ENCODE peak calls at places on chromosome 10, in five cellular contexts. Z is tibial nerve, R is H54, N is HCT116, W is heart left ventricle. K is an unnamed sample.

GRCh38 chr10:66294538-66294937 is 631.3 kb upstream of the LRRTM3 start:
- DNase-seq in N (no peak), Z (no peak), R (no peak), W (no peak), K (no peak)

GRCh38 chr10:107553470-107553869 is 389.0 kb upstream of the SORCS1 start:
- DNase-seq in R (no peak), Z (no peak), W (no peak), N (no peak), K (no peak)

GRCh38 chr10:31011660-31012022 is 20.0 kb downstream of the ZNF438 start:
- DNase-seq in W (no peak), R (no peak), Z (no peak), N (no peak), K (no peak)

GRCh38 chr10:129108994-129109393 is 358.0 kb upstream of the MGMT start:
- DNase-seq in Z (no peak), N (no peak), R (no peak), W (no peak), K (no peak)

GRCh38 chr10:71564221-71564820 is 155.3 kb downstream of the C10orf105 start:
- DNase-seq in W (no peak), R (no peak), N (no peak), Z (no peak), K (no peak)

GRCh38 chr10:62244785-62245595 is 23.7 kb downstream of the RTKN2 start:
- DNase-seq in N (peak), W (peak), Z (peak), R (no peak), K (peak)

GRCh38 chr10:19930936-19931859 is 115.0 kb downstream of the PLXDC2 start:
- DNase-seq in W (peak), R (no peak), Z (no peak), N (no peak), K (no peak)

GRCh38 chr10:121113385-121113696 is 262.2 kb downstream of the WDR11 start:
- DNase-seq in W (no peak), R (no peak), Z (no peak), N (peak), K (no peak)

GRCh38 chr10:1947464-1948043 is 210.2 kb upstream of the ADARB2 start:
- DNase-seq in W (no peak), Z (no peak), N (no peak), R (no peak), K (no peak)

GRCh38 chr10:68594405-68594804 is 34.3 kb downstream of the TET1 start:
- DNase-seq in Z (no peak), N (peak), W (peak), R (peak), K (peak)

GRCh38 chr10:79221110-79222051 is 125.9 kb upstream of the PPIF start:
- DNase-seq in W (peak), R (no peak), Z (peak), N (no peak), K (no peak)

GRCh38 chr10:25522946-25523608 is 348.3 kb downstream of the GPR158 start:
- DNase-seq in Z (no peak), N (no peak), W (no peak), R (peak), K (peak)

GRCh38 chr10:3460420-3461128 is 288.0 kb upstream of the PITRM1 start:
- DNase-seq in Z (no peak), W (no peak), N (no peak), R (no peak), K (no peak)

GRCh38 chr10:5540080-5540479 is 15.3 kb downstream of the CALML3 start:
- DNase-seq in Z (no peak), W (no peak), N (no peak), R (no peak), K (no peak)

GRCh38 chr10:34477229-34477628 is 337.9 kb downstream of the PARD3 start:
- DNase-seq in N (no peak), Z (no peak), W (no peak), R (no peak), K (no peak)

GRCh38 chr10:78964952-78965633 is 103.7 kb upstream of the ZMIZ1 start:
- DNase-seq in N (peak), W (no peak), Z (no peak), R (peak), K (peak)

GRCh38 chr10:49654036-49654693 is 25.3 kb upstream of the C10orf53 start:
- DNase-seq in W (no peak), Z (no peak), N (no peak), R (no peak), K (no peak)

GRCh38 chr10:126405239-126405785 is 17.0 kb upstream of the ADAM12 start:
- DNase-seq in R (no peak), W (no peak), N (no peak), Z (no peak), K (no peak)

GRCh38 chr10:46547881-46548780 is 8.3 kb downstream of the GPRIN2 start:
- DNase-seq in W (peak), Z (no peak), N (no peak), R (peak), K (no peak)

GRCh38 chr10:133618851-133619250 is 7.7 kb downstream of the FRG2B start:
- DNase-seq in W (no peak), N (no peak), R (no peak), Z (no peak), K (no peak)

GRCh38 chr10:58435297-58435696 is 50.1 kb downstream of the TFAM start:
- DNase-seq in R (peak), W (no peak), Z (peak), N (peak), K (peak)

GRCh38 chr10:65941098-65941655 is 984.7 kb upstream of the LRRTM3 start:
- DNase-seq in R (no peak), W (no peak), N (no peak), Z (no peak), K (no peak)

GRCh38 chr10:124217906-124218769 is 124.7 kb upstream of the CHST15 start:
- DNase-seq in N (peak), R (no peak), W (no peak), Z (no peak), K (no peak)

GRCh38 chr10:84706875-84707274 is 378.5 kb downstream of the CCSER2 start:
- DNase-seq in R (no peak), W (no peak), Z (no peak), N (no peak), K (no peak)

GRCh38 chr10:125159932-125160855 is at the start of gene CTBP2:
- DNase-seq in W (peak), R (peak), N (peak), Z (peak), K (peak)

GRCh38 chr10:130023454-130024230 is 59.6 kb upstream of the EBF3 start:
- DNase-seq in R (no peak), W (no peak), Z (no peak), N (no peak), K (no peak)

GRCh38 chr10:124074471-124075109 is 18.8 kb downstream of the CHST15 start:
- DNase-seq in R (no peak), N (no peak), Z (no peak), W (no peak), K (peak)

GRCh38 chr10:34859170-34859569 is 44.1 kb upstream of the PARD3 start:
- DNase-seq in Z (no peak), R (no peak), N (no peak), W (no peak), K (no peak)

GRCh38 chr10:27504897-27505457 is 873 bp downstream of the RAB18 start:
- DNase-seq in R (no peak), Z (no peak), N (no peak), W (no peak), K (no peak)
- TF ChIP-seq POLR2A in R (no peak), Z (no peak), N (no peak), W (no peak), K (no peak)

DNA sequence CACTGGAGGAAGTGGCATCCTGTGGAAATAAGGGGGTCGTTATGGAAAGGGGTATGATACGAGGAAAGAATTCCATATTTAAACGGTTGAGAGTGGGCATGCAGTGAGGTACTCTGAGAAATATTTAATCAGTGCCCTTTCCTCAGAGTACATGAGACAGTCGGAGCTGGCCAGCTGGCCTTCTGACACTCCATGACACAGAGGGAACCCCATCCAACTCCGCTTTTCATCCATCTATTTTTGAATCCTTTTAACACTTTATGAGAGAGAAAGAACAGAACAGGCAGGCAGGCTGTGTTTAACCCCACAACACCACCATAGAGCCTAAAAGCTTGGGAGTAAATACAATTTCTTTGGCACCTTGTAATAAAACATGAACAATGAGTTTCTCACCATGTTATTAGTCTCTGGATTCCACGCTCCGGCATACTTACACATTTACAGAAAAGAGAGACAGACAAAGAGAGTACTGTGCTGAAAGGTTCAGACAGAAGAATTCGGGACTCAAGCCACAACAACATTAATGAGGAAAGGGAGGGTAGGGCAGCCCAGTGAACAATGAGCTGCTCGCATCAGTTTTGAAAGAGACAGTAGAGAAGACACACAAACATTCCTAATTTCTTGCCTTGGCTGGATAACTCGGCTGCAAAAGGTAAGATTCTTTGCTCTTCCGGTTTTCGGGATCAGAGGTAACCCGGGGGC is 124.2 kb upstream of the PDLIM1 start:
- DNase-seq in W (peak), N (no peak), Z (no peak), R (no peak), K (no peak)
- TF ChIP-seq POLR2A in W (no peak), N (no peak), Z (no peak), R (no peak), K (no peak)

GRCh38 chr10:11236234-11236633 is 218.6 kb downstream of the CELF2 start:
- DNase-seq in W (no peak), N (no peak), R (no peak), Z (no peak), K (no peak)
- TF ChIP-seq POLR2A in W (no peak), N (no peak), R (no peak), Z (no peak), K (no peak)

DNA sequence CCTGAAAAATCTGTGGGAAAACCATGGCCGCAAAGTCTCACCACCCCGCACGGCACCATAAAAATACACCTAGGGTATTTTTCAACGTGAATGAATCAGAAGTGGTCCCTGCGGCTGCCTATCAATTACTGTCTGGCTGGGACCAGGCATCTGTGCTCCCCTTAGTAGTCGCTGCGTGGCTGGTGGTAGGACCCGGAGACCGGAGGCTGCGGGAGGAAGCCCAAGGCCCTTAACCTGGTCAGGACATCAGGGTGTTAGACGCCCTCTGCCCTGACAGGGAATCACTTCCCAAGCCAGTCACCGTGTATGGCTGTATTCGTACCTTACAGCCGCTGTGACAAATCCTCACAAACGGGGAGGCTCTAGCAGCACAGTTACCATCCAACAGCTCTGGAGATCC is 141.5 kb upstream of the PPP2R2D start:
- DNase-seq in Z (no peak), N (no peak), W (no peak), R (no peak), K (no peak)
- TF ChIP-seq POLR2A in Z (no peak), N (no peak), W (no peak), R (no peak), K (no peak)

GRCh38 chr10:95814011-95814727 is 58.2 kb downstream of the ENTPD1 start:
- DNase-seq in Z (peak), N (no peak), W (peak), R (peak), K (no peak)
- TF ChIP-seq POLR2A in Z (no peak), N (no peak), W (no peak), R (no peak), K (no peak)

GRCh38 chr10:69911571-69912528 is 110.1 kb downstream of the COL13A1 start:
- DNase-seq in Z (peak), R (no peak), W (no peak), N (no peak), K (no peak)

GRCh38 chr10:69913586-69913985 is 111.9 kb downstream of the COL13A1 start:
- DNase-seq in W (no peak), Z (no peak), N (no peak), R (no peak), K (peak)

GRCh38 chr10:69908071-69908470 is 106.4 kb downstream of the COL13A1 start:
- DNase-seq in Z (no peak), R (no peak), W (no peak), N (no peak), K (no peak)

GRCh38 chr10:69912584-69912983 is 110.9 kb downstream of the COL13A1 start:
- DNase-seq in N (no peak), Z (no peak), W (no peak), R (no peak), K (no peak)

DNA sequence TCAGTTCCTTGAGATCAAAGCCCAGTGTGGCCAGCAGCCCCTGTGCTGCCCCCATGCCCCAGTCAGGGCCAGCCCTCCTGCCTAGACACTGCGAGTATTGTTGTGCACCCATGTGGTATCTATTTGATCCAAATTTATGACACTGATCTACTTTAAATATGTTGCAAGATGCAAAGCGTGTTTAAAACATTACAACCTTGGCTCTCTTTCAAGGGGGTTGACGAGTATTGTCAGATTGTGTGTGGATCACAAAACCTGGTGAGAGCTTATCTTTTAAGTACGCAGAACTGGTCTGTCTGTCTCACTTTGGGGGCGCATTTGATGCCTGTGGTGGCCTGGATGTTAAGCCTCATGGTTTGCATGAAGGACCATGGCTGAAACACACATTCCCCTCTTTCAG is 108.9 kb downstream of the COL13A1 start:
- DNase-seq in N (no peak), W (no peak), Z (no peak), R (no peak), K (no peak)
- TF ChIP-seq POLR2A in N (no peak), W (no peak), Z (no peak), R (no peak), K (no peak)

GRCh38 chr10:97425964-97426775 is at the start of gene PGAM1:
- DNase-seq in R (peak), Z (peak), N (peak), W (peak), K (peak)
- TF ChIP-seq POLR2A in R (peak), Z (peak), N (peak), W (no peak), K (peak)

DNA sequence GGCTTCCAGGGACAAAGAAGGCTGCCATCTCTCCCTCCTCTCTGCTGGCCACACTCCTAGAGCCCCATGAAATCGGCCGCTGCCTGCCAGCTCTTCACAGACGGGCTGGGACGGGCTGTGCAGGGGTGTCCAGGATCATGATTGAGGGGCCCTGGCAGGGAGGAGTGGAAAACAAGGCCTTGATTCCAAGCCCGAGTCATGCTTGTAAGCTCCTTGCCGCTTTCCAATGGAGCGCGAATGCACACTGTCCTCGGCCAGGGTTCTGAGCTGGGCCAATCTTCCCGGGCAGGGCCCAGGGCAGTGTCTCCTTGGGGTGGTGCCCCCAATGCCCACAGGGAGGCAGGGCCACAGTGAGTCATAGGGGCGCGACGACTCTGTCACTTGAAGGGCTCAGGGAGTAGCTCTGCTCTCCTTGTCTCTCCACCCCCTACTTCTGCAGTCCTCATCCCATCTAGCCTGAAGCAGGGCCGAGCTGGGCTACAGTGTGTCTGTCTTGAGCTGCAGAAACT is 186.2 kb upstream of the SVIL start:
- DNase-seq in W (no peak), N (no peak), R (no peak), Z (no peak), K (no peak)
- TF ChIP-seq POLR2A in W (no peak), N (no peak), R (no peak), Z (no peak), K (no peak)

GRCh38 chr10:929965-930364 is 1.5 kb downstream of the LARP4B start:
- DNase-seq in Z (no peak), R (no peak), W (no peak), N (no peak), K (peak)
- TF ChIP-seq POLR2A in Z (no peak), R (no peak), W (no peak), N (no peak), K (no peak)